ENCODE peak calls at places on chromosomes 12 and 14, in nine cellular contexts. G, H, B, O, D, U, R, S and T are unnamed samples.

GRCh38 chr12:29681996-29682534 is 101.7 kb downstream of the TMTC1 start:
- DNase-seq in H (no peak), R (no peak), S (no peak), O (no peak), D (no peak), U (no peak), B (no peak), G (no peak), T (no peak)

GRCh38 chr14:93271111-93271510 is 61.7 kb downstream of the BTBD7 start:
- DNase-seq in U (no peak), R (no peak), H (no peak), O (no peak), S (no peak), B (no peak), D (no peak), G (no peak), T (no peak)

GRCh38 chr12:31962076-31962475 is 2.9 kb downstream of the RESF1 start:
- DNase-seq in D (no peak), U (no peak), O (no peak), B (no peak), H (no peak), R (no peak), G (no peak), S (no peak), T (no peak)

GRCh38 chr12:5965950-5966383 is 20.9 kb upstream of the ANO2 start:
- DNase-seq in R (peak), H (peak), B (peak), O (no peak), D (peak), U (no peak), G (peak), S (peak), T (peak)

GRCh38 chr12:15856097-15856982 is 25.8 kb upstream of the STRAP start:
- DNase-seq in U (no peak), D (peak), R (peak), S (no peak), O (peak), G (peak), H (peak), B (peak), T (no peak)

GRCh38 chr12:98868076-98868475 is 223.0 kb downstream of the APAF1 start:
- DNase-seq in H (no peak), G (no peak), U (no peak), O (no peak), R (no peak), D (no peak), S (no peak), B (no peak), T (no peak)

GRCh38 chr14:58866386-58866785 is 228.6 kb downstream of the DACT1 start:
- DNase-seq in D (no peak), O (no peak), B (no peak), U (no peak), G (no peak), S (no peak), R (no peak), H (no peak), T (no peak)

GRCh38 chr12:108611884-108612415 is 14.1 kb upstream of the TMEM119 start:
- DNase-seq in O (no peak), D (peak), B (no peak), G (no peak), H (peak), R (peak), U (no peak), S (no peak), T (no peak)

GRCh38 chr14:91138511-91139359 is 24.9 kb downstream of the DGLUCY start:
- DNase-seq in G (no peak), R (peak), B (peak), O (no peak), H (peak), S (no peak), U (no peak), D (peak), T (no peak)

GRCh38 chr14:96221841-96222240 is 17.2 kb downstream of the BDKRB2 start:
- DNase-seq in D (no peak), O (no peak), H (no peak), G (no peak), U (no peak), R (no peak), B (no peak), S (no peak), T (no peak)

GRCh38 chr14:102295301-102295700 is 9.7 kb downstream of the MOK start:
- DNase-seq in U (no peak), O (no peak), G (no peak), B (no peak), H (peak), D (no peak), R (no peak), S (no peak), T (no peak)

GRCh38 chr12:75656210-75656609 is 144.8 kb upstream of the KRR1 start:
- DNase-seq in U (no peak), D (no peak), H (no peak), R (no peak), G (no peak), B (no peak), S (no peak), O (no peak), T (no peak)

GRCh38 chr12:130800312-130800711 is 38.7 kb downstream of the STX2 start:
- DNase-seq in B (no peak), U (no peak), G (no peak), R (no peak), H (no peak), D (no peak), O (no peak), S (no peak), T (no peak)

GRCh38 chr12:32754101-32754500 is 1.6 kb downstream of the YARS2 start:
- DNase-seq in G (no peak), H (no peak), D (no peak), R (no peak), S (no peak), O (no peak), U (no peak), B (no peak), T (no peak)

GRCh38 chr12:47156167-47156736 is 76.5 kb upstream of the AMIGO2 start:
- DNase-seq in S (no peak), H (no peak), D (no peak), U (no peak), G (no peak), R (peak), O (peak), B (no peak), T (no peak)

GRCh38 chr12:34599530-34600513 is 577.5 kb downstream of the ALG10 start:
- DNase-seq in U (peak), R (no peak), H (no peak), G (no peak), B (no peak), O (no peak), S (peak), D (no peak), T (no peak)

GRCh38 chr14:104872469-104873341 is 7.6 kb downstream of the CEP170B start:
- DNase-seq in H (no peak), S (no peak), O (no peak), D (no peak), R (no peak), B (no peak), G (peak), U (no peak), T (no peak)

GRCh38 chr12:110280784-110281548 is at the start of gene ATP2A2:
- DNase-seq in H (peak), R (peak), G (peak), U (peak), S (peak), B (peak), O (peak), D (peak), T (peak)

GRCh38 chr12:20004951-20005350 is 363.4 kb upstream of the PDE3A start:
- DNase-seq in B (no peak), O (no peak), G (no peak), H (no peak), D (no peak), U (no peak), R (no peak), S (no peak), T (no peak)

GRCh38 chr14:45377201-45377600 is 124.2 kb upstream of the MIS18BP1 start:
- DNase-seq in H (no peak), O (no peak), U (no peak), D (no peak), R (no peak), G (no peak), B (no peak), S (no peak), T (no peak)

GRCh38 chr12:46524778-46525177 is 152.2 kb upstream of the SLC38A2 start:
- DNase-seq in U (peak), R (no peak), S (peak), D (no peak), O (peak), B (peak), G (peak), H (no peak), T (peak)

GRCh38 chr14:24461336-24461735 is 18.8 kb upstream of the SDR39U1 start:
- DNase-seq in H (no peak), G (no peak), R (no peak), U (no peak), S (no peak), D (no peak), B (no peak), O (no peak), T (no peak)

GRCh38 chr14:35252485-35252884 is 39.7 kb upstream of the PSMA6 start:
- DNase-seq in R (no peak), B (no peak), O (no peak), D (no peak), H (no peak), S (no peak), U (no peak), G (no peak), T (no peak)

GRCh38 chr12:48336564-48336963 is 14.2 kb downstream of the ZNF641 start:
- DNase-seq in B (no peak), S (no peak), O (no peak), R (peak), H (no peak), D (no peak), G (no peak), U (no peak), T (no peak)

GRCh38 chr12:10361622-10362021 is 28.2 kb downstream of the KLRK1 start:
- DNase-seq in O (no peak), U (no peak), D (peak), B (no peak), G (no peak), H (no peak), S (no peak), R (no peak), T (no peak)

GRCh38 chr12:101857043-101857558 is 20.3 kb upstream of the DRAM1 start:
- DNase-seq in R (no peak), S (no peak), H (no peak), B (no peak), D (no peak), O (no peak), U (no peak), G (no peak), T (peak)

GRCh38 chr12:108597559-108598471 is at the start of gene TMEM119:
- DNase-seq in O (no peak), U (peak), G (no peak), S (no peak), B (no peak), H (no peak), D (no peak), R (no peak), T (no peak)

GRCh38 chr12:108907861-108908302 is 28.0 kb downstream of the DAO start:
- DNase-seq in H (peak), D (peak), U (no peak), G (no peak), R (no peak), O (no peak), B (no peak), S (no peak), T (no peak)

GRCh38 chr12:6938353-6939186 is 5.0 kb upstream of the RNU7-1 start:
- DNase-seq in G (no peak), S (no peak), U (no peak), H (no peak), B (no peak), O (peak), D (no peak), R (no peak), T (no peak)

GRCh38 chr14:102911541-102911951 is 10.9 kb upstream of the AMN start:
- DNase-seq in B (no peak), D (no peak), G (no peak), U (peak), H (no peak), S (no peak), O (no peak), R (no peak), T (no peak)

GRCh38 chr14:67579040-67579439 is 21.0 kb downstream of the PIGH start:
- DNase-seq in H (no peak), U (peak), G (no peak), O (no peak), R (no peak), B (no peak), S (no peak), D (no peak), T (no peak)

GRCh38 chr12:48351022-48351708 is 446 bp upstream of the ZNF641 start:
- DNase-seq in R (no peak), G (peak), S (peak), H (peak), B (peak), U (peak), O (peak), D (peak), T (peak)

GRCh38 chr12:76876696-76877229 is 2.1 kb downstream of the CSRP2 start:
- DNase-seq in H (no peak), D (no peak), U (no peak), S (peak), G (no peak), O (no peak), R (no peak), B (no peak), T (no peak)
- H3K4me3 ChIP-seq in H (no peak), D (no peak), U (no peak), S (peak), G (peak), O (no peak), R (no peak), B (no peak), T (no peak)

GRCh38 chr12:42981379-42981778 is 391.8 kb upstream of the PRICKLE1 start:
- DNase-seq in R (no peak), S (no peak), H (no peak), O (no peak), G (no peak), B (no peak), D (no peak), U (no peak), T (no peak)
- TF ChIP-seq EP300 in R (no peak), S (no peak), H (no peak), O (no peak), G (no peak), B (no peak), D (no peak), U (no peak), T (no peak)

GRCh38 chr14:32933623-32933942 is 5.1 kb upstream of the NPAS3 start:
- DNase-seq in G (no peak), U (no peak), O (no peak), B (no peak), S (no peak), R (no peak), H (no peak), D (no peak), T (no peak)
- H3K4me3 ChIP-seq in G (peak), U (peak), O (peak), B (peak), S (peak), R (no peak), H (peak), D (no peak), T (peak)

GRCh38 chr12:13171921-13172859 is 24.3 kb upstream of the EMP1 start:
- DNase-seq in D (no peak), U (no peak), B (peak), R (no peak), H (peak), O (no peak), S (peak), G (no peak), T (no peak)
- TF ChIP-seq EP300 in D (no peak), U (no peak), B (no peak), R (no peak), H (no peak), O (no peak), S (no peak), G (no peak), T (peak)

GRCh38 chr12:95336387-95337067 is 118.9 kb downstream of the VEZT start:
- DNase-seq in D (peak), H (peak), S (no peak), R (peak), B (peak), O (peak), G (peak), U (peak), T (peak)
- H3K4me3 ChIP-seq in D (peak), H (no peak), S (peak), R (no peak), B (no peak), O (no peak), G (no peak), U (no peak), T (no peak)

GRCh38 chr12:105935106-105935505 is 203.6 kb downstream of the NUAK1 start:
- DNase-seq in G (no peak), H (no peak), O (no peak), U (no peak), R (no peak), S (no peak), D (no peak), B (no peak), T (no peak)

GRCh38 chr12:105931762-105932587 is 206.8 kb downstream of the NUAK1 start:
- DNase-seq in G (no peak), B (no peak), D (no peak), O (no peak), H (no peak), R (no peak), S (peak), U (no peak), T (no peak)

GRCh38 chr12:105936496-105936895 is 202.3 kb downstream of the NUAK1 start:
- DNase-seq in H (no peak), B (no peak), D (no peak), O (no peak), G (no peak), U (no peak), R (no peak), S (no peak), T (no peak)

GRCh38 chr12:105935981-105936380 is 202.8 kb downstream of the NUAK1 start:
- DNase-seq in B (no peak), U (no peak), R (no peak), O (no peak), G (no peak), D (no peak), S (no peak), H (no peak), T (no peak)

GRCh38 chr12:105933671-105934665 is 204.8 kb downstream of the NUAK1 start:
- DNase-seq in U (peak), H (peak), G (no peak), R (no peak), O (no peak), D (no peak), S (no peak), B (peak), T (no peak)
- TF ChIP-seq EP300 in U (no peak), H (peak), G (no peak), R (no peak), O (no peak), D (no peak), S (no peak), B (no peak), T (no peak)